ENCODE peak calls at places on chromosome 10, in eight cellular contexts. I is HCT116; L is epithelial cell of esophagus; Z is AG09319; Y is mammary epithelial cell; Q is CD4-positive, alpha-beta T cell; T is GM10248; H is choroid plexus epithelial cell. G is an unnamed sample.

GRCh38 chr10:983401-983800 is 4.8 kb upstream of the GTPBP4 start:
- DNase-seq in I (no peak), L (no peak), Z (no peak), Q (no peak), H (no peak), T (no peak), Y (no peak), G (no peak)

GRCh38 chr10:68598978-68599753 is 39.0 kb downstream of the TET1 start:
- DNase-seq in T (no peak), Q (no peak), I (no peak), H (no peak), Z (no peak), L (peak), Y (peak), G (no peak)

GRCh38 chr10:26857991-26858706 is 2.6 kb downstream of the ABI1 start:
- DNase-seq in T (peak), H (peak), L (peak), Z (no peak), Q (no peak), I (no peak), Y (peak), G (no peak)

GRCh38 chr10:88062385-88062784 is 199.0 kb downstream of the PTEN start:
- DNase-seq in Q (no peak), L (no peak), T (peak), Y (no peak), Z (no peak), I (no peak), H (peak), G (no peak)

GRCh38 chr10:119227825-119228224 is 20.5 kb downstream of the GRK5 start:
- DNase-seq in L (no peak), Z (no peak), Y (no peak), H (no peak), I (no peak), Q (no peak), T (no peak), G (no peak)

GRCh38 chr10:131825960-131826650 is 74.7 kb upstream of the PPP2R2D start:
- DNase-seq in T (no peak), Y (no peak), Q (no peak), Z (no peak), H (no peak), I (no peak), L (no peak), G (no peak)

GRCh38 chr10:102434251-102434913 is 2.0 kb upstream of the CUEDC2 start:
- DNase-seq in L (peak), H (peak), Y (no peak), Q (no peak), I (no peak), T (no peak), Z (no peak), G (no peak)

GRCh38 chr10:62769574-62770242 is 34.8 kb upstream of the ADO start:
- DNase-seq in Z (no peak), H (no peak), T (no peak), I (no peak), L (no peak), Y (no peak), Q (no peak), G (no peak)

GRCh38 chr10:14876764-14877163 is 1.9 kb upstream of the SUV39H2 start:
- DNase-seq in L (no peak), Z (no peak), Q (no peak), H (no peak), T (no peak), Y (no peak), I (no peak), G (no peak)

GRCh38 chr10:117684673-117685211 is 142.2 kb downstream of the EMX2 start:
- DNase-seq in Q (no peak), T (peak), I (no peak), Z (no peak), L (peak), Y (no peak), H (no peak), G (no peak)

GRCh38 chr10:37754538-37755323 is 102.7 kb downstream of the ZNF248 start:
- DNase-seq in L (peak), T (no peak), Z (no peak), Q (no peak), Y (peak), I (peak), H (peak), G (no peak)

GRCh38 chr10:29749150-29749549 is 114.4 kb upstream of the SVIL start:
- DNase-seq in Q (no peak), Y (no peak), L (no peak), Z (peak), T (no peak), H (no peak), I (no peak), G (no peak)

GRCh38 chr10:124530215-124530665 is 68.6 kb downstream of the LHPP start:
- DNase-seq in T (peak), Y (peak), Z (peak), I (peak), Q (peak), H (peak), L (peak), G (peak)

GRCh38 chr10:6240254-6240653 is 37.5 kb downstream of the PFKFB3 start:
- DNase-seq in I (no peak), T (no peak), H (no peak), Q (no peak), Z (no peak), L (no peak), Y (no peak), G (no peak)

GRCh38 chr10:77637986-77638765 is 568 bp upstream of the KCNMA1 start:
- DNase-seq in L (peak), T (no peak), Y (peak), Q (no peak), I (no peak), Z (no peak), H (peak), G (no peak)
- TF ChIP-seq CTCF in L (no peak), T (no peak), Y (no peak), Q (no peak), I (no peak), Z (no peak), H (no peak), G (no peak)

GRCh38 chr10:49365275-49365674 is 30.6 kb downstream of the DRGX start:
- DNase-seq in T (no peak), Y (no peak), L (no peak), I (no peak), Z (no peak), Q (no peak), H (no peak), G (peak)

GRCh38 chr10:49366460-49366859 is 29.4 kb downstream of the DRGX start:
- DNase-seq in T (no peak), L (no peak), Y (no peak), I (no peak), H (no peak), Z (no peak), Q (no peak), G (no peak)

GRCh38 chr10:49367600-49367999 is 28.3 kb downstream of the DRGX start:
- DNase-seq in L (no peak), Y (no peak), I (no peak), Q (no peak), Z (no peak), H (no peak), T (no peak), G (no peak)

GRCh38 chr10:49364747-49365146 is 31.1 kb downstream of the DRGX start:
- DNase-seq in L (no peak), H (no peak), Q (no peak), T (no peak), Y (no peak), Z (no peak), I (no peak), G (peak)

DNA sequence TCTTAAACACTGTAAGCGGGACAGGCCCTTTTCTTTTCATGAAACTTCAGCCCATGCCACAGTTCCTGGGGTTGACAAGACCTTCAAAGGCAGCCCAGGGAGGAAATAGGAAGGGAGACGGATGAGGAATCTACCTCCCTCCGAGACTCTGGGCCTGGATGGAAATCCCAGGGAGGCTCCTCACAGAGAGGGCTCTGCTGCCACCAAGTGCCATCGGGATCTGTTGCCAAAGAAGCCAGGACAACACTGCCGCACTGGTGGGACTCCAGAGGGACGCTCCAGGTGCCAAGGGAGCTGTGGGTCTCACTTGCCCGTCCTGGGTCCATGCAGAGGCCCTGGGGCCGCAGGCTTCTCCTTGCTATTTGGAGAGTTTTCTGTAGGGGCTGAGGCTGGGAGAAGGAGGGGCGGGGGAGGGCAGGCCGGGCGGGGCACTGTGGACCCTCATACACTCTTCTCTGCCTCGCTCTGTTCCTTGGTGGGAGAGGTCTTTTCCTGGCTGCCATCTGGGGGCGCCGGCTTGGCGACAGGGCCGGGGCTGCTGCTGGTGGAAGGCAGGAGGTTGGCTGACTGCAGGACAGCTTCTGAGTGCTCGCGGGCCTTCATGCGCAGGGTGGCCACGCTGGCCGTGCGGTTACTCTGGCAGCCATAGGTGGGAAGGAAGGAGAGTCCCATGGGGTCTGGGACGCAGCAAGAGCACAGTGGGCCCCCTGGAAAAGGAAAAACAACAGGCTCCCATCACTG is 30.0 kb downstream of the DRGX start:
- DNase-seq in Y (no peak), I (no peak), L (no peak), Q (no peak), T (no peak), H (no peak), Z (no peak), G (no peak)
- TF ChIP-seq CTCF in Y (no peak), I (no peak), L (no peak), Q (no peak), T (no peak), H (no peak), Z (no peak), G (no peak)

DNA sequence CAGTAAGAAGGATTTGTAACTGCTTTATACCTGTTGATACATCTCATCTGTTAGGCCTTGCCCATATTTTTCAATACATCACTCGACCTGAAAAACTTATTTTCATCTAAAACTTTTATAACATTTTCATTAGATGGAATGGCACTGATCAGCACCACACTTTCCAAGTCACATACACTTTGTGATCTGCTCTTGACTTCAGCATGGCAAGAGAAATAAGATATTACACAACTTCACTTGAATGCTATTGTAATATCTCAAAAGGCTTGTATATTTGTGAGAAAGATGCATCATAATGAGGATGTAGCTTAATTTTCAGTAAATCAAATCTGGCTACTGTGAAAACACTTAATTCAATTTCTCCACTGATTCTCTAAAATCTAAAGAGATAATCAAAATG is 126.2 kb downstream of the MICU1 start:
- DNase-seq in Q (no peak), H (no peak), L (no peak), T (no peak), Z (no peak), I (no peak), Y (no peak), G (no peak)
- TF ChIP-seq CTCF in Q (no peak), H (no peak), L (no peak), T (no peak), Z (no peak), I (no peak), Y (no peak), G (no peak)

DNA sequence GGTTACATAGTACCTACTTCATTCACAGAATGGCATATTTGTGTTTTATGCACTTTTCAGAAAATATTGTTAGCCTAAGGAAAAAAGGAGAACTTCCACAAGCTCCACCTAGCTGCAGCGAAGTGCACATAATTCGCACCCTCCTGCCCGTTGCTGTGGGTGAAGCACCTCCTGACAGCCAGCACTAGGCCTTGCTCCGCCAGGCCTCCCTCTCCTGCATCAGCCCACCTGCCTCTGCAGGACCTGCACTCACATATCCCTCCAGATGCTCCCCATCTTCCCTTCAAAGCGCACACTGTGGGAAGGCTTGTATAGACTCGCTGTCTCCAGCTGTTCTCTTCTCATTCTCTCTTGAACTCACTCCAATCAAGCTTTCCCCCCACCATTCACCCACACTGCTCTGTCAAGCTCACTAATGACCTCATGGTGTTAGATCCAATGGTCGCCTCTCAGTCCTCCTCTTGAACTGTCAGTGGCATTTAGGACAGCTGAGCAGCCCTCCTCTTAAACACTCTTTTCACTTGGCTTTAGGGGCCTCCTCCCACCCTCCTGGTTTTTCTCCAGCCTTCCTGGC is 20.7 kb upstream of the GRID1 start:
- DNase-seq in Y (no peak), T (no peak), Q (no peak), I (no peak), Z (no peak), H (no peak), L (no peak), G (no peak)
- TF ChIP-seq CTCF in Y (no peak), T (no peak), Q (no peak), I (peak), Z (no peak), H (peak), L (no peak), G (no peak)

GRCh38 chr10:130072247-130072646 is 38.4 kb downstream of the C10orf143 start:
- DNase-seq in Z (no peak), Y (no peak), T (no peak), H (no peak), I (no peak), L (no peak), Q (no peak), G (no peak)

GRCh38 chr10:130078120-130078519 is 32.5 kb downstream of the C10orf143 start:
- DNase-seq in T (no peak), Z (no peak), Y (no peak), I (no peak), L (no peak), Q (no peak), H (no peak), G (no peak)

GRCh38 chr10:130073912-130074311 is 36.7 kb downstream of the C10orf143 start:
- DNase-seq in L (no peak), I (no peak), Q (no peak), Y (no peak), T (no peak), Z (no peak), H (no peak), G (no peak)

GRCh38 chr10:130076681-130077080 is 33.9 kb downstream of the C10orf143 start:
- DNase-seq in L (no peak), H (no peak), Q (no peak), T (no peak), I (no peak), Y (no peak), Z (no peak), G (no peak)

GRCh38 chr10:130074639-130075038 is 36.0 kb downstream of the C10orf143 start:
- DNase-seq in Y (no peak), Q (no peak), Z (no peak), H (no peak), I (no peak), L (no peak), T (no peak), G (no peak)
- TF ChIP-seq CTCF in Y (no peak), Q (no peak), Z (peak), H (no peak), I (no peak), L (no peak), T (no peak), G (no peak)

GRCh38 chr10:17616403-17617030 is 657 bp downstream of the HACD1 start:
- DNase-seq in I (peak), Q (peak), H (peak), Y (peak), Z (no peak), T (peak), L (peak), G (peak)

GRCh38 chr10:17622061-17622460 is 4.9 kb upstream of the HACD1 start:
- DNase-seq in T (no peak), L (peak), Y (no peak), H (peak), Q (no peak), I (no peak), Z (no peak), G (no peak)

DNA sequence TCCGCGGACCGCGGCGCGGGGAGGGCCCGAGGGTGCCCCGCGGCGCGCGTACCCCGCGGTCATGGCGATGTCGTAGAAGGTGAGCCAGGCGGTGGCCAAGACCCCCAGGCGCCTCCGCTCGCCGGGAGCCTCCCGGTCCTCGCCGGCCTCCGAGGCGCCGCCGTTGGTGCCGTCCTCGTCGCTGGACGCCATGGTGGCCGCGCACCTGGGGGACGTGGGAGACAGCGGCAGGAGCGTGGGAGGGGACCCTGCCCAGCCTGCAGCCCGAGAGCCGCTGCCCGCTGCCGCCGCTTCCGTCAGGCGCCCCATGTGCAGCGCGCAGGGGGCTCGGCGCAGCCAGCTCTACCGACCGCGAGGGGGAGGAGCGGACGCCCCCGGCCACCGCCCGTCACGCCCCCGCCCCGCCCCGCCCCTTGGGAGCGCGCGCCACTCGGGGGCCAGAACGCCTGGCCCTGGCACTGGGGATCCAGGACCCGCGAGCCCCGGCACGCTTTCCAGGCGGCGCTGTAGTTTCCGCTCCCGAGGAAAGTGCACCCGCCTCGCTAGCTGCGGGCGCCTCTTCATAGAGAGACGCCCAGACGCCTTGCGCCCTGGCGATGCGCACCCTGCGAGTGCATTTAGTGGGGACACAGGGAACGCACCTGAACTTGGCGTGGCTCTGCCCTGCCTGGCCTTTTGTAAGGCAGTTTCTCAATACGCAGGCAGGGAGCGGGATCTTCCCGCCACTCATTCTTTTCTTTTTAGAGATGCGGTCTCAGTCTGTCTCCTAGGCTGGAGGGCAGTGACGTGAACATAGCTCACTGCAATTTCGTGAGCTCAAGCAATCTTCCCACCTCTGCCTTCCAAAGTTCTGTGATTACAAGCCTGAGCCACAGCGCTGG is at the start of gene HACD1:
- DNase-seq in Z (no peak), Y (peak), L (peak), I (peak), Q (peak), H (peak), T (peak), G (peak)
- TF ChIP-seq CTCF in Z (peak), Y (no peak), L (peak), I (peak), Q (no peak), H (peak), T (peak), G (peak)

DNA sequence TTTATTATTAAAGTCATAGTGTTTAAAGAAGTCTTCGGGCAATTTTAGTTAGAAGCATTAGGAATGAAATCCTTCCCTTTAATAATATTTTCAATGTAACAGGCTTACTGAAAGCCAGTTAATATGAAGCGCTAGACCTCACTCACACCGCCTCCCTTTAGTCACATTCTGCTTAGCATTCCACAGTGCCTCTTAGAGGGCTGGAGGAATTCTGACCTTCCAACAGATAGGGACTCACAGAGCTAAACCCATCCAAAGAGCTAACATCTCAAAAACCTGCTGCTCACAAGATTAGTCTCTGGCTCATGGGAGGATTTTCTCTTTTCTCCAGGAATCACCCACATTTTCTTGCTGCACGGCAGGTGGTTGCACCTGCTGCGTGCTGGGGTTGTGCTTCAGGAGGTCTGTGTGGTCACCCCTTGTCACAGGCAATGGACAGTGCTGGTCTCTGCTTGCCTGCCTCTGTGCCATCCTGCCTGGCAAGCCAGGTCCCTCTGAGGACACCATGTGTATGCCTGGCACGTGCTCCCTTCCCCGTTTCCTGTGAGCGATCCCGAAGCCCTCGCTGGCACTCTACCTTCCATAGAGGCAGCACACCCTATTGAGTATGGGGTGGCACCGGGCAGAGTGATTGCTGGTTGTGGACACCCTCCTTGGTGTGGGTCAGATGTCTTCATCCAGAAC is 91.8 kb downstream of the KLF6 start:
- DNase-seq in T (no peak), Z (no peak), Y (no peak), Q (no peak), H (no peak), L (no peak), I (no peak), G (no peak)
- TF ChIP-seq CTCF in T (no peak), Z (no peak), Y (no peak), Q (no peak), H (no peak), L (no peak), I (no peak), G (no peak)

GRCh38 chr10:126097558-126098215 is 201.3 kb downstream of the FANK1 start:
- DNase-seq in Y (no peak), T (no peak), L (no peak), Z (no peak), I (no peak), Q (no peak), H (no peak), G (peak)
- TF ChIP-seq CTCF in Y (peak), T (no peak), L (no peak), Z (no peak), I (peak), Q (no peak), H (peak), G (no peak)

DNA sequence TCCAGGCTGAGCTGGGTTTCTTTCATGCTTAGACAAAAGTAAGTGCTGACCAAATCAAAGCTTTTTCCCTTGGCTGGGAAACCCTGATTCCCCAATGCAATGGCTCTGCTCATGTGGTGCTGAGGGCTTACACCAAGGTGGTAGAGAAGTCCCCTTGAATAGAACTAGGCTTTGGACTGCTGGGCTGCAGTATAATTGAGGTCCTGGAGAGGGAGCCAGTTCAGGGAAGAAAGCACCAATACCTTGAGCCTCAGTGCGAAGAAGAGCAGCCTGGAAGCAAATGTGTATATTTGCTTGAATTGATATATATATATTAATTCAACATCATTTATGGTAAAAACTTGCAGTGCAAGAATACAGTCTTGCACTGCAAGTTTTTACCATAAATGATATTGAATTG is 391.1 kb downstream of the RPS24 start:
- DNase-seq in Z (no peak), T (no peak), Q (no peak), I (peak), H (peak), L (no peak), Y (no peak), G (no peak)
- TF ChIP-seq CTCF in Z (no peak), T (peak), Q (no peak), I (peak), H (peak), L (peak), Y (peak), G (peak)

G was measured in type B pancreatic cell.